ENCODE peak calls at places on chromosomes 6 and 20, in six cellular contexts. One of them, this sample, is unnamed.

GRCh38 chr6:138593100-138593877 is 94.0 kb upstream of the NHSL1 start:
- DNase-seq in pancreas: no peak
- DNase-seq in fibroblast of lung: peak; percentile 98
- DNase-seq in endothelial cell of umbilical vein: peak; percentile 99
- DNase-seq in cardiac muscle cell: peak; percentile 97
- DNase-seq in ascending aorta: peak; percentile 83
- DNase-seq in this sample: peak; percentile 9

GRCh38 chr20:5000263-5001173 is 792 bp downstream of the SLC23A2 start:
- DNase-seq in pancreas: peak; percentile 68
- DNase-seq in fibroblast of lung: no peak
- DNase-seq in endothelial cell of umbilical vein: no peak
- DNase-seq in cardiac muscle cell: no peak
- DNase-seq in ascending aorta: peak; percentile 71
- DNase-seq in this sample: peak; percentile 6

GRCh38 chr6:5439749-5440148 is 178.4 kb downstream of the FARS2 start:
- DNase-seq in pancreas: no peak
- DNase-seq in fibroblast of lung: no peak
- DNase-seq in endothelial cell of umbilical vein: peak; percentile 30
- DNase-seq in cardiac muscle cell: no peak
- DNase-seq in ascending aorta: no peak
- DNase-seq in this sample: no peak

GRCh38 chr6:14037402-14038277 is 79.9 kb upstream of the CD83 start:
- DNase-seq in pancreas: no peak
- DNase-seq in fibroblast of lung: peak; percentile 82
- DNase-seq in endothelial cell of umbilical vein: no peak
- DNase-seq in cardiac muscle cell: peak; percentile 68
- DNase-seq in ascending aorta: no peak
- DNase-seq in this sample: no peak

GRCh38 chr20:25058797-25059486 is 1.0 kb upstream of the ACSS1 start:
- DNase-seq in pancreas: peak; percentile 23
- DNase-seq in fibroblast of lung: no peak
- DNase-seq in endothelial cell of umbilical vein: peak; percentile 20
- DNase-seq in cardiac muscle cell: peak; percentile 30
- DNase-seq in ascending aorta: peak; percentile 63
- DNase-seq in this sample: no peak

GRCh38 chr6:87982134-87982533 is 65.5 kb upstream of the SPACA1 start:
- DNase-seq in pancreas: no peak
- DNase-seq in fibroblast of lung: no peak
- DNase-seq in endothelial cell of umbilical vein: no peak
- DNase-seq in cardiac muscle cell: no peak
- DNase-seq in ascending aorta: no peak
- DNase-seq in this sample: no peak

GRCh38 chr6:135496805-135497411 is 632 bp downstream of the AHI1 start:
- DNase-seq in pancreas: no peak
- DNase-seq in fibroblast of lung: no peak
- DNase-seq in endothelial cell of umbilical vein: no peak
- DNase-seq in cardiac muscle cell: no peak
- DNase-seq in ascending aorta: no peak
- DNase-seq in this sample: no peak

GRCh38 chr6:137013031-137013430 is 31.7 kb downstream of the IL20RA start:
- DNase-seq in pancreas: no peak
- DNase-seq in fibroblast of lung: peak; percentile 92
- DNase-seq in endothelial cell of umbilical vein: no peak
- DNase-seq in cardiac muscle cell: no peak
- DNase-seq in ascending aorta: no peak
- DNase-seq in this sample: no peak

GRCh38 chr6:99424022-99424421 is 1.1 kb downstream of the PNISR start:
- DNase-seq in pancreas: no peak
- DNase-seq in fibroblast of lung: no peak
- DNase-seq in endothelial cell of umbilical vein: no peak
- DNase-seq in cardiac muscle cell: no peak
- DNase-seq in ascending aorta: no peak
- DNase-seq in this sample: no peak

GRCh38 chr6:6494677-6495076 is 93.8 kb upstream of the LY86 start:
- DNase-seq in pancreas: no peak
- DNase-seq in fibroblast of lung: no peak
- DNase-seq in endothelial cell of umbilical vein: no peak
- DNase-seq in cardiac muscle cell: no peak
- DNase-seq in ascending aorta: peak; percentile 70
- DNase-seq in this sample: no peak

GRCh38 chr6:8321671-8322404 is 113.5 kb downstream of the SLC35B3 start:
- DNase-seq in pancreas: no peak
- DNase-seq in fibroblast of lung: no peak
- DNase-seq in endothelial cell of umbilical vein: no peak
- DNase-seq in cardiac muscle cell: no peak
- DNase-seq in ascending aorta: no peak
- DNase-seq in this sample: no peak

GRCh38 chr6:139457482-139457881 is 83.0 kb upstream of the CITED2 start:
- DNase-seq in pancreas: no peak
- DNase-seq in fibroblast of lung: no peak
- DNase-seq in endothelial cell of umbilical vein: no peak
- DNase-seq in cardiac muscle cell: no peak
- DNase-seq in ascending aorta: no peak
- DNase-seq in this sample: no peak

GRCh38 chr6:127841811-127842210 is 59.0 kb downstream of the THEMIS start:
- DNase-seq in pancreas: no peak
- DNase-seq in fibroblast of lung: peak; percentile 60
- DNase-seq in endothelial cell of umbilical vein: no peak
- DNase-seq in cardiac muscle cell: no peak
- DNase-seq in ascending aorta: no peak
- DNase-seq in this sample: no peak

GRCh38 chr6:67898875-67899274 is 736.2 kb upstream of the ADGRB3 start:
- DNase-seq in pancreas: no peak
- DNase-seq in fibroblast of lung: no peak
- DNase-seq in endothelial cell of umbilical vein: no peak
- DNase-seq in cardiac muscle cell: no peak
- DNase-seq in ascending aorta: no peak
- DNase-seq in this sample: no peak

DNA sequence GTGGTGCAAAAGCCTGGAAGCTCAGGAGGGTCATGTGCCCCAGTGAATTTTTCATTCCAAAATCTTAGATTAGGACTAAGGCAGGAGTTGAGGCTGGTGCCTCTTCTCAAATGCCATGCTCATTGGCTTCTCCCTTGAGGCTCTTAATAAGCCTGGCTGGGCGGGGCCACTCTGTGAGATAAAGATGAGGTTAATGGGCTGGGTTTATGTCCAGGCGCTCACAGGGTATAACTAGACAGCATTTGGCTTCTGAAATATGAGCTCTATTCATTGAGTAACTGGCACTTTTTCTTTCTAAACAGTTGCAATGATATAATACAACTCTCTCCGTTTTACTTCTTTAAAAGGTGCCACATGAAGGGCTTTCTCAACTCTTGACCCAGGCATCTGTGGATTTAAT is 156.3 kb downstream of the SCML4 start:
- DNase-seq in pancreas: no peak
- DNase-seq in fibroblast of lung: no peak
- DNase-seq in endothelial cell of umbilical vein: no peak
- DNase-seq in cardiac muscle cell: no peak
- DNase-seq in ascending aorta: no peak
- DNase-seq in this sample: no peak
- H3K4me1 ChIP-seq in pancreas: no peaks in the 10 kb centered on the region
- H3K4me1 ChIP-seq in fibroblast of lung: peaks cover 26% of the 10 kb centered on the region
- H3K4me1 ChIP-seq in endothelial cell of umbilical vein: peaks cover 24% of the 10 kb centered on the region
- H3K4me1 ChIP-seq in cardiac muscle cell: peaks cover 13% of the 10 kb centered on the region
- H3K4me1 ChIP-seq in ascending aorta: no peaks in the 10 kb centered on the region
- H3K4me1 ChIP-seq in this sample: peaks cover 9% of the 10 kb centered on the region

GRCh38 chr20:41040855-41041254 is 12.2 kb downstream of the TOP1 start:
- DNase-seq in pancreas: no peak
- DNase-seq in fibroblast of lung: no peak
- DNase-seq in endothelial cell of umbilical vein: no peak
- DNase-seq in cardiac muscle cell: no peak
- DNase-seq in ascending aorta: no peak
- DNase-seq in this sample: no peak

GRCh38 chr20:41041693-41042092 is 13.1 kb downstream of the TOP1 start:
- DNase-seq in pancreas: no peak
- DNase-seq in fibroblast of lung: no peak
- DNase-seq in endothelial cell of umbilical vein: no peak
- DNase-seq in cardiac muscle cell: no peak
- DNase-seq in ascending aorta: no peak
- DNase-seq in this sample: no peak

GRCh38 chr20:41038149-41038877 is 9.7 kb downstream of the TOP1 start:
- DNase-seq in pancreas: no peak
- DNase-seq in fibroblast of lung: no peak
- DNase-seq in endothelial cell of umbilical vein: no peak
- DNase-seq in cardiac muscle cell: no peak
- DNase-seq in ascending aorta: no peak
- DNase-seq in this sample: no peak

GRCh38 chr20:41037172-41037571 is 8.6 kb downstream of the TOP1 start:
- DNase-seq in pancreas: no peak
- DNase-seq in fibroblast of lung: no peak
- DNase-seq in endothelial cell of umbilical vein: no peak
- DNase-seq in cardiac muscle cell: no peak
- DNase-seq in ascending aorta: no peak
- DNase-seq in this sample: no peak

DNA sequence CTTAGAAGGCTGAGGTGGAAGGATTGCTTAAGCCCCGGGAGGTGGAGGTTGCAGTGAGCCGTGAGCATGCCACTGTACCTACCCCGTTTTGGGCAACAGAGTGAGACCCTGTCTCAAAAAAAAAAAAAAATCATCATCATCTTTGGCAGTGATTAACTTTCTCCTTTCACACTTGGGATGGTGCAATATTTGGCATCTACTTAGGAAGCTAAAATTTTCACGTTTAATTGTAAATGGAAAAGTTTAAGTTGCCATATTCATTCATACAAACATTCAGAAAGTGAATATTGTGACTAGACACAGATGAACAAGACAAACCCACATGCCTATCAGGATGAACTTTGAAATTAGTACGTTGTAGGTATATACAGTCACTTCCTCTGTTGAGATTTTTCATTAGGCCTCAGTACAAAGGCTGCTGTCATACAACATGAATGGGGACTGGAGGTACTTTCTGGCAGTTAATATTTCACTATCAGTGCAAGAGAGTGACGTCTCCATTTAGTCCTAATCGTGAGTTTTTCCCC is 10.3 kb downstream of the TOP1 start:
- DNase-seq in pancreas: no peak
- DNase-seq in fibroblast of lung: no peak
- DNase-seq in endothelial cell of umbilical vein: no peak
- DNase-seq in cardiac muscle cell: no peak
- DNase-seq in ascending aorta: no peak
- DNase-seq in this sample: no peak
- H3K27me3 ChIP-seq in pancreas: no peaks in the 10 kb centered on the region
- H3K27me3 ChIP-seq in fibroblast of lung: no peaks in the 10 kb centered on the region
- H3K27me3 ChIP-seq in endothelial cell of umbilical vein: no peaks in the 10 kb centered on the region
- H3K27me3 ChIP-seq in cardiac muscle cell: no peaks in the 10 kb centered on the region
- H3K27me3 ChIP-seq in ascending aorta: no peaks in the 10 kb centered on the region
- H3K27me3 ChIP-seq in this sample: no peaks in the 10 kb centered on the region

DNA sequence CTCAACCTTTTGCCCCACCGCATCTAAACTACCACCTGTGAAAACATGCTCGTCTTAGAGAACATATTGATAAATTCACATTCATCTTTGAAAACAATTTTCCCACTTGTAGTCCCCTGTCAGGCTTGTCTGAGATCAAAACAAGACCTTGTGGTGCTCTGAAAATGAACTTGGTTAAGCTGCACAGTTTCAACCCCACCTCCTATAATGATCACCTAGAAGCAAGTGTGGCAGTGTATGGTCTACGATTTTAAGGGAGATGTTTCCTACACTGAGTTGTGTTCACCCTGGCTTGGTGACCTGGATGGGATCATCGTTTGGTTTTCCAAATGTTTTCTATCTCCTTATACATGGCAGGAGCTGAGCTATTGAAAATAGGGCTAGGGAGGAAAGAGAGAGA is 539.4 kb downstream of the DOK5 start:
- DNase-seq in pancreas: no peak
- DNase-seq in fibroblast of lung: no peak
- DNase-seq in endothelial cell of umbilical vein: no peak
- DNase-seq in cardiac muscle cell: no peak
- DNase-seq in ascending aorta: no peak
- DNase-seq in this sample: no peak
- H3K27ac ChIP-seq in pancreas: no peak overlapping the region
- H3K27ac ChIP-seq in fibroblast of lung: no peak overlapping the region
- H3K27ac ChIP-seq in endothelial cell of umbilical vein: no peak overlapping the region
- H3K27ac ChIP-seq in cardiac muscle cell: no peak overlapping the region
- H3K27ac ChIP-seq in ascending aorta: no peak overlapping the region
- H3K27ac ChIP-seq in this sample: no peak overlapping the region

GRCh38 chr6:108669673-108670072 is 109.0 kb downstream of the FOXO3 start:
- DNase-seq in pancreas: no peak
- DNase-seq in fibroblast of lung: no peak
- DNase-seq in endothelial cell of umbilical vein: no peak
- DNase-seq in cardiac muscle cell: no peak
- DNase-seq in ascending aorta: no peak
- DNase-seq in this sample: no peak
- H3K4me1 ChIP-seq in pancreas: peaks cover 1% of the 10 kb centered on the region
- H3K4me1 ChIP-seq in fibroblast of lung: peaks cover 12% of the 10 kb centered on the region
- H3K4me1 ChIP-seq in endothelial cell of umbilical vein: peaks cover 11% of the 10 kb centered on the region
- H3K4me1 ChIP-seq in cardiac muscle cell: peaks cover 31% of the 10 kb centered on the region
- H3K4me1 ChIP-seq in ascending aorta: peaks cover 14% of the 10 kb centered on the region
- H3K4me1 ChIP-seq in this sample: no peaks in the 10 kb centered on the region

GRCh38 chr20:36362261-36362660 is 56.1 kb downstream of the DLGAP4 start:
- DNase-seq in pancreas: no peak
- DNase-seq in fibroblast of lung: no peak
- DNase-seq in endothelial cell of umbilical vein: no peak
- DNase-seq in cardiac muscle cell: no peak
- DNase-seq in ascending aorta: no peak
- DNase-seq in this sample: no peak

GRCh38 chr20:36361406-36361805 is 55.3 kb downstream of the DLGAP4 start:
- DNase-seq in pancreas: no peak
- DNase-seq in fibroblast of lung: no peak
- DNase-seq in endothelial cell of umbilical vein: no peak
- DNase-seq in cardiac muscle cell: no peak
- DNase-seq in ascending aorta: no peak
- DNase-seq in this sample: no peak

GRCh38 chr20:36360429-36360828 is 54.3 kb downstream of the DLGAP4 start:
- DNase-seq in pancreas: no peak
- DNase-seq in fibroblast of lung: no peak
- DNase-seq in endothelial cell of umbilical vein: no peak
- DNase-seq in cardiac muscle cell: no peak
- DNase-seq in ascending aorta: no peak
- DNase-seq in this sample: no peak

GRCh38 chr20:36362978-36363713 is 57.0 kb downstream of the DLGAP4 start:
- DNase-seq in pancreas: no peak
- DNase-seq in fibroblast of lung: no peak
- DNase-seq in endothelial cell of umbilical vein: no peak
- DNase-seq in cardiac muscle cell: no peak
- DNase-seq in ascending aorta: no peak
- DNase-seq in this sample: no peak

GRCh38 chr20:36359668-36360406 is 53.7 kb downstream of the DLGAP4 start:
- DNase-seq in pancreas: no peak
- DNase-seq in fibroblast of lung: no peak
- DNase-seq in endothelial cell of umbilical vein: no peak
- DNase-seq in cardiac muscle cell: no peak
- DNase-seq in ascending aorta: no peak
- DNase-seq in this sample: no peak
- H3K27me3 ChIP-seq in pancreas: no peaks in the 10 kb centered on the region
- H3K27me3 ChIP-seq in fibroblast of lung: peaks cover 3% of the 10 kb centered on the region
- H3K27me3 ChIP-seq in endothelial cell of umbilical vein: no peaks in the 10 kb centered on the region
- H3K27me3 ChIP-seq in cardiac muscle cell: no peaks in the 10 kb centered on the region
- H3K27me3 ChIP-seq in ascending aorta: no peaks in the 10 kb centered on the region
- H3K27me3 ChIP-seq in this sample: no peaks in the 10 kb centered on the region

DNA sequence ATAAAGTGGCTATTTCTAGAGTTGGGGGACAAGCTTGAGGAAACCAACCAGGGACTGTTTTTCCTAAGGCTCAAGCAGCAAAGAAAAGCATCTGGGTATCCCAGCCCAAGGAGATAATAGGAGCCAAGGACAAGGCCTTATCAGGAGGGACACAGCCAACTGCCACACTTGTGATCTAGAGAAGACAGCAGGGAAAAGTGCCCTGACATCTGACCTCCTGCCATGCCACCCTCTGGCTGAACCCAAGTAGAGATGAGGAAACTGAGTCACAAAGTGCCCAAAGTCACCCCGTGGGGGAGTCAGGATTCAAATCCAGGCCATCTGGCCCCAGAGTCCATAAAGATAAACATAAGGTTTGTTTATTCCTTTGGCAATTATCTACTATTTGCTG is 3.6 kb upstream of the LBP start:
- DNase-seq in pancreas: no peak
- DNase-seq in fibroblast of lung: no peak
- DNase-seq in endothelial cell of umbilical vein: no peak
- DNase-seq in cardiac muscle cell: no peak
- DNase-seq in ascending aorta: no peak
- DNase-seq in this sample: no peak
- H3K27ac ChIP-seq in pancreas: no peak overlapping the region
- H3K27ac ChIP-seq in fibroblast of lung: no peak overlapping the region
- H3K27ac ChIP-seq in endothelial cell of umbilical vein: no peak overlapping the region
- H3K27ac ChIP-seq in cardiac muscle cell: no peak overlapping the region
- H3K27ac ChIP-seq in ascending aorta: no peak overlapping the region
- H3K27ac ChIP-seq in this sample: no peak overlapping the region